ENCODE peak calls at places on chromosomes 6 and 20, in four cellular contexts. Q is psoas muscle, K is aorta, J is left ventricle myocardium inferior. N is an unnamed sample. For H3K4me1 and H3K27me3, the result is how much of the 10 kb centered on the place peaks cover.

GRCh38 chr6:113855500-113856010 is 1.6 kb upstream of the MARCKS start:
- DNase-seq in J (peak), Q (no peak), K (peak), N (peak)

GRCh38 chr6:127515234-127515793 is 3.8 kb downstream of the MTCL3 start:
- DNase-seq in J (no peak), K (no peak), Q (no peak), N (peak)

GRCh38 chr6:31905041-31905440 is 3.2 kb upstream of the ZBTB12 start:
- DNase-seq in Q (no peak), J (no peak), K (no peak), N (no peak)

GRCh38 chr20:13671500-13672288 is 33.0 kb upstream of the TASP1 start:
- DNase-seq in J (no peak), K (peak), Q (no peak), N (peak)

GRCh38 chr6:2396856-2397640 is 151.6 kb upstream of the GMDS start:
- DNase-seq in J (peak), K (peak), Q (no peak), N (peak)

GRCh38 chr6:76862966-76863365 is 600.3 kb downstream of the HTR1B start:
- DNase-seq in K (no peak), Q (no peak), J (no peak), N (peak)

GRCh38 chr6:84758486-84758885 is 5.9 kb downstream of the TBX18 start:
- DNase-seq in K (no peak), J (no peak), Q (no peak), N (peak)

GRCh38 chr20:44714701-44715494 is at the start of gene CCN5:
- DNase-seq in Q (peak), K (peak), J (peak), N (peak)

GRCh38 chr20:49161428-49162152 is 26.5 kb downstream of the STAU1 start:
- DNase-seq in Q (no peak), J (no peak), K (no peak), N (no peak)

GRCh38 chr6:29553268-29554057 is 6.1 kb downstream of the UBD start:
- DNase-seq in K (peak), Q (peak), J (peak), N (peak)

GRCh38 chr6:37994238-37994637 is 174.7 kb downstream of the ZFAND3 start:
- DNase-seq in Q (no peak), J (no peak), K (no peak), N (peak)

GRCh38 chr6:37993596-37993995 is 174.1 kb downstream of the ZFAND3 start:
- DNase-seq in Q (no peak), J (no peak), K (no peak), N (no peak)

GRCh38 chr6:37990762-37991525 is 171.4 kb downstream of the ZFAND3 start:
- DNase-seq in Q (no peak), J (no peak), K (no peak), N (peak)

GRCh38 chr6:37988696-37989095 is 169.2 kb downstream of the ZFAND3 start:
- DNase-seq in K (no peak), J (no peak), Q (no peak), N (no peak)

DNA sequence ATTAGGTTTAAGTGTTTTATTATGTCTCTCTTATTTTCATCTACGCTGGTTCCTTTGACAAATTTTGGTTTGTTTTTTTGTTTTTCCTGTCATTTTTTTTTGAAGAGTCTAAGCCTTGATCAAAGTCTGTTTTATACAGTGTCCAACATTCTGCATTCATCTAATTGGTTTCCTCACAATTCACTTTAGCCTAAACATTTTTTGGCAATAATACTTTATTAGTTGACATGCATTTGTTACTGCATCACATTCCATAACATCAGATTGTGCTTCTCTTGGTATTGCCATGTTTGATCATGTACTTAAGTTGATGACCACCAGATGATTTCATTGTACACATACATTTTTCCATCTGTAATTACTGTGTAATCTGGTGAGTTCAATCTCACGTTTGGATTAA is 173.2 kb downstream of the ZFAND3 start:
- DNase-seq in K (no peak), Q (no peak), J (no peak), N (no peak)
- H3K4me1 ChIP-seq in K (under half), Q (half or more), J (half or more), N (under half)

GRCh38 chr6:72810571-72811280 is 188.9 kb downstream of the KCNQ5 start:
- DNase-seq in K (no peak), J (no peak), Q (no peak), N (no peak)

GRCh38 chr6:72813807-72814596 is 192.1 kb downstream of the KCNQ5 start:
- DNase-seq in Q (peak), K (no peak), J (no peak), N (no peak)

GRCh38 chr6:72811971-72812421 is 190.1 kb downstream of the KCNQ5 start:
- DNase-seq in Q (no peak), J (no peak), K (no peak), N (no peak)

GRCh38 chr6:72809701-72810379 is 188.0 kb downstream of the KCNQ5 start:
- DNase-seq in K (no peak), J (no peak), Q (no peak), N (no peak)
- H3K27ac ChIP-seq in K (peak), J (no peak), Q (peak), N (peak)

DNA sequence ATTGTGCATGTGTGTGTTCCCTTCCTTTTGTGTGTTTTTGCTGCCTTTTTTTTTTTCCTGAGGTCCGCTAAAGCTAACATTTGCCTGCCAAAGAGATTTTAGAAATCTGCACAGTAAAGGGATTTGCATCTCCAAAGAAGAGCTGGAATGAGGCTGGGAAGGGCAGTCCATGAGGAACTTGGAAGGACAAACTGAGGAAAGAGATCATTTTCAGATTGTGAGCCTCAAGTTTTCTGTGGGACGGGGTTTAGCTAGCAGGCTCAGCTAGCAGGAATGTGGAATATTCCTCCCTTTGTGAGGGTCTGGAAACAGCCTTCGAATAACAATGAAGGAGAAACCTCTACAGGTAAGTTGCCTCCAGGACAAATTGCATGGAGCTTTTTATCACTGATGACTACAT is 3.8 kb downstream of the INSM1 start:
- DNase-seq in J (no peak), K (no peak), Q (no peak), N (no peak)
- H3K27me3 ChIP-seq in J (half or more), K (under half), Q (under half), N (half or more)

GRCh38 chr6:149761438-149761837 is 11.9 kb downstream of the PCMT1 start:
- DNase-seq in Q (no peak), K (no peak), J (no peak), N (no peak)

GRCh38 chr6:149766156-149766768 is 16.7 kb downstream of the PCMT1 start:
- DNase-seq in K (no peak), J (no peak), Q (no peak), N (peak)

GRCh38 chr6:149769676-149770075 is 20.1 kb downstream of the PCMT1 start:
- DNase-seq in Q (no peak), K (no peak), J (no peak), N (no peak)

GRCh38 chr6:149763866-149764265 is 14.3 kb downstream of the PCMT1 start:
- DNase-seq in J (no peak), Q (no peak), K (no peak), N (no peak)
- H3K4me1 ChIP-seq in J (under half), Q (under half), K (under half), N (under half)

GRCh38 chr6:13638626-13639025 is 23.5 kb downstream of the NOL7 start:
- DNase-seq in J (no peak), Q (no peak), K (no peak), N (no peak)

GRCh38 chr6:13643125-13643524 is 28.0 kb downstream of the NOL7 start:
- DNase-seq in K (no peak), Q (no peak), J (no peak), N (no peak)

GRCh38 chr6:13638014-13638413 is 22.9 kb downstream of the NOL7 start:
- DNase-seq in J (no peak), K (no peak), Q (no peak), N (no peak)

GRCh38 chr6:13635948-13636658 is 21.0 kb downstream of the NOL7 start:
- DNase-seq in J (no peak), Q (no peak), K (no peak), N (no peak)

GRCh38 chr6:13641315-13641714 is 26.2 kb downstream of the NOL7 start:
- DNase-seq in K (no peak), J (no peak), Q (no peak), N (peak)
- H3K27ac ChIP-seq in K (no peak), J (no peak), Q (no peak), N (no peak)